ENCODE peak calls at places on chromosomes 2 and 18, in five cellular contexts. G is colonic mucosa; I is Peyer's patch; B is right lobe of liver; O is CD4-positive, alpha-beta T cell. F is an unnamed sample. For H3K27me3, the result is how much of the 10 kb centered on the place peaks cover.

GRCh38 chr2:3487432-3487831 is 31.9 kb downstream of the ADI1 start:
- DNase-seq in I (peak), O (no peak), G (no peak), B (no peak), F (no peak)

GRCh38 chr2:37786153-37786809 is 114.8 kb upstream of the CDC42EP3 start:
- DNase-seq in I (no peak), G (no peak), B (no peak), O (no peak), F (no peak)

GRCh38 chr2:76978064-76978463 is 544.1 kb downstream of the LRRTM4 start:
- DNase-seq in O (no peak), B (no peak), I (no peak), G (no peak), F (no peak)

GRCh38 chr2:215357660-215358059 is 45.8 kb downstream of the ATIC start:
- DNase-seq in B (no peak), I (no peak), G (no peak), O (no peak), F (no peak)

GRCh38 chr2:233325814-233326213 is 18.2 kb downstream of the SAG start:
- DNase-seq in O (no peak), B (no peak), I (no peak), G (no peak), F (no peak)

GRCh38 chr2:61784643-61785042 is 69.2 kb downstream of the FAM161A start:
- DNase-seq in I (no peak), O (no peak), G (no peak), B (no peak), F (no peak)

GRCh38 chr2:151556121-151556520 is 146.4 kb downstream of the RIF1 start:
- DNase-seq in G (no peak), B (no peak), O (no peak), I (no peak), F (no peak)

GRCh38 chr2:165778187-165778556 is 15.9 kb downstream of the GALNT3 start:
- DNase-seq in O (no peak), B (no peak), I (no peak), G (no peak), F (no peak)

GRCh38 chr18:48408111-48408726 is 964 bp downstream of the ZBTB7C start:
- DNase-seq in I (no peak), G (peak), O (no peak), B (peak), F (no peak)

DNA sequence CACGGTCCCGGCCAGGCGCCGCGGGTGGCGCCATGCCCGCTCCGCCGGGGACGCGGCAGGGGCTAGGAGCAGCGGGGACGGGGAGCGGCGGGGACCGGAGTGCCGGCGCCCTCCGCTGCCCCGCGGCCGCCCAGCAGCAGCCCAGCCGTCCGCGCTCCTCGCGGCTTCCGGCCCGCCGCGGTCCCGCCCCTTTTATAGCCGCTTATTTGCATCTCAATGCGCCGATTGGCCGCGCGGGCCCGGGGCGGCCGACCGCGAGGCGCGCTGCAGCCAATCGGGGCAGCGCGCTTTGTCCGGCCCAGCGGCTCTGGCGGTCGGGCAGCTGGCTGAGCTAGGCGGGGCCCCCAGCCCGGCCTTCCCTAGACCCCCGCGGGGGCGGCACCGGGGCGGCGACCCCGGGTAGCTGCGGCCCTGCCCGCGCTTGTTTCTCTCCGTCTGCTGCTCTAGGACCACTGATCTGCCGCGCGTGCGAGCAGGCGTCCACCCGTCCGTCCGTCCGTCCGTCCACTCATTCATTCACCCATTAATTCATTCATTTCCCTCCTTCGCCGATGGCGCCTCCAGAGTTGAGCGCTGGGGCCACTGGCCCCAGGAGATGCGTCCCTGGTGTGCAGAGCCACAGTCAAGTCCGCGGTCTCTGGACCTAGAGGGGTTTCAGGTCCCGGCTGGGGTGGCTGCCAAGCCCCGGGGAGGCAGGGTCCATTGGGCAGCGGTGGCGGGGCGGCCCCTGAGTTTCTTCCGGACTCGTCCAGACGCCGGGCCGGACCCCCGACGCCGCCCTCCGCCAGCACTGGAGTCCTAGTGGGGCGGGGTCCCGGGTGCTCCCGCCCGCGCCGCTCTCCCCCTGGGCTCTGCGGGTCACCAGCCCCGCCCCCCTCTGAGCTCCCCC is at the start of gene HES6:
- DNase-seq in G (peak), B (peak), O (peak), I (peak), F (peak)
- H3K27ac ChIP-seq in G (peak), B (no peak), O (no peak), I (peak), F (no peak)

DNA sequence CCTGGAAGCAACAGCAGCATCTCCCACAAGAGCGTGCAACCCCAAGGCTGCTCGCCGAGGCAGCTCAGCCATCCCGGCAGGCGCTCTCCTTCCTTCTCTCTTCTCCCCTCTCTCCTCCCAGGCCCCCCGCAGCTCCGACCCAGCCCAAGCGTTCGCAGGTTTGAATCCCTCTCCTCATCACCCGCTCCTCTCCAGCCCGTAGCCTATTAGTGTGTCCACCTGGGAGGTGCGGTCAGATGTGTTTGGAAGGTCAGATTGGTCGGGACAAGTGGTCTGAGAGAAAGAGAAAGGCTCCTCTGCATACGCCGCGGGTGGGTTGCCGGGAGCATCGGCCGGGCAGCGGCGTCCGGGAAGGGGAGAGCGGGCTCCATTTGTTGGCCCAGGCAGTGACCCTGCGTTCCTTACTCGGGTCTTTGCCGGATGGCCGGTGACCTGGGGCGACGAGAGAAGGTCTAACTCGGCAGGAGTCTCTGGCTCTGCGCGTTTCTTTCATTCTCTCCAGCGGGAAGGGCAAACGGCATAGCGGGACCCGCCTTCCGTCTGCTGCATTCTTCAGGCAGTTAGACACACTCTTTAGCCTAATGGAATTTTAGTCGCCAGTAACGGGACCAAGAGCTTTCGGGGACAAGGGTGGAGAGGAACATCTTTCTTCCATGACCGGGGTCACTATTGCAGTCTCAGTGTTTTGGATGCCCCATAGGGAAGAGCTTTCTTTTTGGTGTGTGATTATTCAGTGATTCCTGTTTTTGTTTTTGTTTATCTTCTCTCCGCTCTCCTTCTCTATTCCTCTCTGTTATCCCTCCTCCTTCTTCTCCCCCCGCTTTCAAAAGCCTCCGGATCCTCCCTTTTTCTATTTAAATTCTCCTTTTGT is 1.1 kb upstream of the TMEFF2 start:
- DNase-seq in I (no peak), G (no peak), O (no peak), B (peak), F (peak)
- H3K27me3 ChIP-seq in I (under half), G (half or more), O (half or more), B (under half), F (half or more)

DNA sequence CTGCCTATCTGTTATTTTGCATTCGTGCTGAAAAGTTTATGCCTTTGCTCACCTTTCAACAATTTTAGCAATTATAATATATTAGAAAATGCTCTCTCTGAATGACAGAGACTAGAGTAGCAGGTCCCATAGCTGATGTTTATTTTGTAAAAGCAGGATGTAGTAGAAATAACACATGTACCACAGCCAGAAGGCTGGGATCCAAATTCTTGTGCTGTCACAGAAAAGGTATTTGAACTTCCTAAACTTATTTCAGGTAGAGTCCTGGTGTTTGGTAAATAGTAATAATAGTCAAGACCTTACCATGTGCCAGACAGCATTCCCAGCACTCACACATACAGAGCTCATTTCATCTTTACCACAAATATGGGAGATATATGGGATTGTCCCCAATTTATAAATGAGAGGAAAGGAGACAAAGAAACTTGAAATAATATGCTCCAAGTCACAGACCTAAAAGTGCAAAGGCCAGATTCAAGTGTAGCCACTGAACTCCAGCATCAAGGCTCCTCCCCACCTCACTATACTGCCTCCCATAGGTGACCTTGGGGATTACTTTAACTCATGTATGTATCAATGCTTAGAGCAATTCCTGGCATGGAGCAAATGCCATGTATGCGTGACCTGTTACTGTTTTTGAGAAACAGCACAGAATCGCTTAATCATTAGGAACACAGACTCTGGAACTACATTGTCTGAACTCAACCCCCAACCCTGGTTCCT is 284.7 kb upstream of the RAB12 start:
- DNase-seq in I (no peak), G (no peak), B (no peak), O (no peak), F (no peak)
- TF ChIP-seq CTCF in I (no peak), G (no peak), B (no peak), O (no peak), F (no peak)

GRCh38 chr2:43238813-43239212 is 12.4 kb upstream of the ZFP36L2 start:
- DNase-seq in O (no peak), I (no peak), G (no peak), B (no peak), F (no peak)

GRCh38 chr2:43238176-43238575 is 11.8 kb upstream of the ZFP36L2 start:
- DNase-seq in O (no peak), G (no peak), I (no peak), B (no peak), F (no peak)

GRCh38 chr2:43241558-43241957 is 15.2 kb upstream of the ZFP36L2 start:
- DNase-seq in I (no peak), B (no peak), O (no peak), G (no peak), F (no peak)

GRCh38 chr2:43239981-43240761 is 13.8 kb upstream of the ZFP36L2 start:
- DNase-seq in O (no peak), B (no peak), G (no peak), I (no peak), F (no peak)

GRCh38 chr2:43240762-43241150 is 14.3 kb upstream of the ZFP36L2 start:
- DNase-seq in B (no peak), I (no peak), G (no peak), O (no peak), F (no peak)
- H3K27ac ChIP-seq in B (no peak), I (peak), G (peak), O (no peak), F (no peak)

GRCh38 chr2:120526997-120527945 is 181.3 kb downstream of the INHBB start:
- DNase-seq in O (no peak), I (no peak), B (no peak), G (no peak), F (no peak)
- H3K27me3 ChIP-seq in O (under half), I (under half), B (under half), G (under half), F (under half)

DNA sequence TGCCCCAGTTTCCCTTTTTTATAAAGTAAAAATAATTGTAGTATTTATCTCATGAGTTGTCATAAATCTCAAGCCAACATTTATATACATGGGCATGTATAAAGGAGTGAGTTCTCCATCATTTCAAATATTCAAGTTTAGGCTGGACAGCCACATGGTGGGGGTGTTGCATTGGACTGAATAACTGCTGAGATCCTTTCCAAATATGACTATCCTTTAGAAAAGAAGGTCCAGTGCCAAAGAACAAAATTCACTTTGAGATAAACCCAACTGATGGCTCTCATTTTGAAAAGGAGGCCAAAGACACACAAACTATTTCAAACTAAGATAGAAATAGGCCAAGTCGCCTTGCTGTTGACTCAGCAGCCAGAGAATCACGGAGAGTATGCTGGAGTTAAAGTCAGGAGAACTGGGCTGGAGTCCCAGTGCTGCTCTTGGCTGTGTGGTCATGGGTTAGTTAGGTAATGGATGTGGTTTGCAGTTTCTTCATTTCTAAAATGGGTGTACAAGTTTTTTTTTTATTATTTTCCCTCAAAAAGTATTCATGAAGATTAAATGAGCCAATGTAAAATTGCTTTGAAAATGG is 204.4 kb upstream of the LRATD1 start:
- DNase-seq in I (no peak), G (peak), B (no peak), O (no peak), F (no peak)
- TF ChIP-seq CTCF in I (peak), G (no peak), B (peak), O (no peak), F (peak)

DNA sequence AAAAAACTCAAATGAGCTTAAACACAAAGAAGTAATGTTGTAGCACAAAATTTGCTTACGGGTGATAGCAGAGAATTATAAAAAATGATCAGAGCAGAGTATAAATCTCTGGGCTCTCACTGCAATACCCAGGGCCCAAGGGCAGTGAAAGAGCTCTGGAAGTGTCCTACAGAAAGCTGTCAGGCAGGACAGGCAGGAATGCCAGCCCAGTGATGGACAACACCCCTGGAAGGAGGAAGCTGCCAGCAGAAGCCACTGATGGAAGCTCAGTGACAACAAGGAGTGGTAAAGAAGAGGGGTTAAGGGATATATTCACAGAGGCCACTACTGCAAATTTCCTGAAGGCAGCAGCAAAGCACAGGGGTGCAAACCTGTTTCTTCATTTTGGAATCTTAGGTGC is 214.9 kb downstream of the L3MBTL4 start:
- DNase-seq in O (no peak), G (no peak), I (no peak), B (no peak), F (no peak)
- H3K27ac ChIP-seq in O (no peak), G (no peak), I (no peak), B (no peak), F (no peak)